ENCODE peak calls at places on chromosomes 4 and X, in six cellular contexts. N is mesenchymal stem cell, Y is H9, R is mesendoderm, U is neuronal stem cell, I is H1. S is an unnamed sample.

GRCh38 chr4:98467627-98468072 is 190.8 kb downstream of the TSPAN5 start:
- DNase-seq in N (peak; percentile 90), Y (peak; percentile 87), R (peak; percentile 92), U (peak; percentile 69), I (peak; percentile 70), S (peak; percentile 95)

GRCh38 chrX:42948723-42949122 is 170.8 kb upstream of the PPP1R2C start:
- DNase-seq in I (no peak), R (peak; percentile 82), N (no peak), U (no peak), Y (no peak), S (no peak)

GRCh38 chrX:6574762-6575161 is 39.8 kb upstream of the VCX3A start:
- DNase-seq in U (no peak), N (no peak), Y (peak; percentile 33), R (peak; percentile 39), I (peak; percentile 3), S (no peak)

GRCh38 chr4:8911311-8912088 is 39.9 kb upstream of the HMX1 start:
- DNase-seq in Y (peak; percentile 26), U (no peak), N (no peak), R (no peak), I (no peak), S (no peak)

GRCh38 chrX:17579021-17579420 is 158.3 kb upstream of the SCML1 start:
- DNase-seq in R (no peak), N (no peak), U (no peak), Y (no peak), I (no peak), S (peak; percentile 44)

GRCh38 chr4:675036-675804 is 878 bp downstream of the MYL5 start:
- DNase-seq in Y (peak; percentile 31), N (no peak), R (no peak), I (no peak), U (no peak), S (no peak)

GRCh38 chr4:142845293-142846070 is 619 bp downstream of the INPP4B start:
- DNase-seq in U (peak; percentile 29), N (peak; percentile 19), Y (peak; percentile 51), R (peak; percentile 47), I (no peak), S (no peak)

GRCh38 chr4:104429150-104429741 is 65.4 kb downstream of the CXXC4 start:
- DNase-seq in U (no peak), N (peak; percentile 6), Y (no peak), I (no peak), R (no peak), S (no peak)

GRCh38 chr4:99998062-99998880 is 48.2 kb upstream of the H2AZ1 start:
- DNase-seq in I (no peak), Y (no peak), R (peak; percentile 33), N (peak; percentile 58), U (no peak), S (peak; percentile 62)

GRCh38 chr4:185143596-185143969 is 517 bp downstream of the SLC25A4 start:
- DNase-seq in Y (no peak), U (no peak), I (no peak), R (no peak), N (peak; percentile 32), S (peak; percentile 17)

GRCh38 chrX:39731390-39731680 is 366.4 kb downstream of the BCOR start:
- DNase-seq in I (no peak), Y (no peak), N (no peak), R (no peak), U (no peak), S (no peak)

GRCh38 chrX:39731735-39732134 is 366.0 kb downstream of the BCOR start:
- DNase-seq in I (no peak), R (no peak), Y (no peak), U (no peak), N (peak; percentile 9), S (no peak)

GRCh38 chrX:39729834-39730670 is 367.7 kb downstream of the BCOR start:
- DNase-seq in I (no peak), N (peak; percentile 37), R (no peak), Y (peak; percentile 75), U (peak; percentile 14), S (no peak)

GRCh38 chrX:39728852-39729587 is 368.7 kb downstream of the BCOR start:
- DNase-seq in Y (no peak), R (no peak), I (no peak), N (no peak), U (no peak), S (no peak)

GRCh38 chrX:39730671-39731389 is 366.9 kb downstream of the BCOR start:
- DNase-seq in Y (peak; percentile 92), I (peak; percentile 60), N (peak; percentile 94), U (peak; percentile 21), R (peak; percentile 94), S (peak; percentile 88)
- H2AK5ac ChIP-seq in Y (no peak overlapping the region), I (no peak overlapping the region), N (no peak overlapping the region), U (peak overlapping the region; percentile 46), R (no peak overlapping the region), S (no peak overlapping the region)

DNA sequence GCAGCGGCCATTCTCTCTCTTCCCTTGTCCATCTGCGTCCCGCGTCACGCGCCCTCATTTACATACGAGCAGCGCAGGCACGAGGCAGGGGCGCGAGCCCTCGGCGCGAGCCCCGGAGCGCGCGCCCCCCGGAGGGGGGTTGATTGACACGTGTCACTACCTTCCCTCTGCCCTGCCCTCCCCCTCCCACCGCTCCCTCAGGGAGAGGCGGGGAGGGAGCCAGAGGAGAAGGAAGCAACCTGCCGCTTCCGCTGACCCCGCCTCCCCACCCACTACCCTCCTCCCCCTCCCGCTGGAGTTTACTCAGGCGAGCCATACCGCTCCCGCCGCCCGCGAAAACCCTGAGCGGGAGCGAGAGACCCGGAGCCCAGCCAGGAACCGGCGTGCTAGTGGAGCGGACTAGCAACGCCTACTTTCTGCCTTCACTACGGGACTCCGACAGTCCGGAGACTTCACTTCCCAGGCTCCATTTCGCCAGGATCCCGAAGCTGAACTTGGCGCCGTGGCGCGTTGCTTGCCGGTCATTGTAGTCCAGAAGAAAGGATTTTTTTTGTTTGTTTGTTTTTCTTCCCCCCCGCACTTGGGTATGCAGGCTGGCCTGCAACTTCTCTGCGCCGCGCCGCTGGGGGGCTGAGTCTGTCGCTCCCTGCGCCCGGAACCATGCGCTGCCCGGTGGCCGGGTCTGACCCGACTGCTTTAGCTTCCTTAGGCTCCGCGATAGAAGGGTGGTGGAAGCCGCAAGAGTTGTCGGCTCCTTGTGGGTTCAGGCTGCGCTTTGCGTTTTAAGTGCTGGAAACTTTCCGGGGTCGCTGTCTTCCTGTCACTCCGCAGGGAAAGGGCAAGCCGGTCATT is at the start of gene LCORL:
- DNase-seq in Y (peak; percentile 96), N (peak; percentile 99), U (peak; percentile 95), I (peak; percentile 89), R (peak; percentile 99), S (peak; percentile 95)
- H2AK5ac ChIP-seq in Y (no peak within 1 kb of the TSS), N (no peak within 1 kb of the TSS), U (peak within 1 kb of the TSS; percentile 56), I (no peak within 1 kb of the TSS), R (no peak within 1 kb of the TSS), S (peak within 1 kb of the TSS; percentile 86)

GRCh38 chr4:41614519-41614918 is 76.6 kb downstream of the LIMCH1 start:
- DNase-seq in I (no peak), N (no peak), U (no peak), Y (no peak), R (peak; percentile 52), S (no peak)

GRCh38 chr4:41620594-41621256 is 82.8 kb downstream of the LIMCH1 start:
- DNase-seq in Y (peak; percentile 45), U (no peak), N (no peak), R (peak; percentile 60), I (no peak), S (no peak)

GRCh38 chr4:41613782-41614181 is 75.8 kb downstream of the LIMCH1 start:
- DNase-seq in U (no peak), I (no peak), N (peak; percentile 35), R (no peak), Y (no peak), S (no peak)

GRCh38 chr4:41622816-41623215 is 84.9 kb downstream of the LIMCH1 start:
- DNase-seq in N (no peak), R (no peak), U (no peak), Y (no peak), I (no peak), S (no peak)

GRCh38 chr4:41619161-41619560 is 81.2 kb downstream of the LIMCH1 start:
- DNase-seq in I (no peak), R (peak; percentile 64), N (no peak), U (no peak), Y (peak; percentile 78), S (no peak)
- H2AK5ac ChIP-seq in I (no peak overlapping the region), R (no peak overlapping the region), N (no peak overlapping the region), U (no peak overlapping the region), Y (no peak overlapping the region), S (no peak overlapping the region)

DNA sequence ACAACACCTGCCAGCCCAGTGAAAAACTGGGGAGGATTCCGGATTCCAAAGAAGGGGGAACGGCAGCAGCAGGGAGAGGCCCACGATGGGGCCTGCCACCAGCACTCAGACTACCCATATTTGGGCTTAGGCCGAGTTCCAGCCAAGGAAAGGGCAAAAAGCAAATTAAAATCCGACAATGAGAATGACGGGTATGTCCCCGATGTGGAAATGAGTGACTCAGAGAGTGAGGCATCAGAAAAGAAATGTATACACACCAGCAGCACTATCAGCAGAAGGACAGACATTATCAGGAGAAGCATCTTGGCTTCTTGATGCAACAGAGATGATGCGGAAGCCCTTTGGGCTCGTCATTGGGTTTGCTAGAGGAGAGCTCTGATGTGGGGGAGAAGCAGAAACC is 62.4 kb downstream of the JADE1 start:
- DNase-seq in N (peak; percentile 98), R (no peak), Y (no peak), U (no peak), I (no peak), S (peak; percentile 99)
- H2AK5ac ChIP-seq in N (no peak overlapping the region), R (no peak overlapping the region), Y (no peak overlapping the region), U (no peak overlapping the region), I (no peak overlapping the region), S (peak overlapping the region; percentile 98)

S was measured in IMR-90.